ENCODE peak calls at places on chromosomes 7 and 10, in ten cellular contexts. O, M, Y, Q, R, Z, L, X, D and H are unnamed samples.

GRCh38 chr7:111895049-111895448 is 311.1 kb downstream of the DOCK4 start:
- DNase-seq in R (no peak), L (no peak), X (no peak), D (no peak), Q (no peak), O (no peak), Z (no peak), Y (no peak), M (no peak), H (no peak)

GRCh38 chr10:35640474-35640873 is 1.6 kb downstream of the FZD8 start:
- DNase-seq in R (peak), Q (no peak), D (peak), O (no peak), Y (peak), X (peak), Z (peak), L (peak), M (peak), H (no peak)

GRCh38 chr7:151804756-151805503 is 72.0 kb downstream of the PRKAG2 start:
- DNase-seq in Q (no peak), L (no peak), M (no peak), Z (no peak), R (no peak), X (no peak), O (no peak), D (no peak), Y (no peak), H (no peak)

GRCh38 chr7:3300221-3300650 is 816 bp upstream of the SDK1 start:
- DNase-seq in X (peak), Q (no peak), D (no peak), Y (no peak), O (no peak), Z (no peak), L (peak), R (peak), M (peak), H (no peak)

GRCh38 chr10:58028597-58029366 is 238.9 kb downstream of the IPMK start:
- DNase-seq in R (peak), D (peak), Z (no peak), O (no peak), L (no peak), Y (no peak), X (no peak), M (no peak), Q (no peak), H (no peak)

GRCh38 chr10:35940067-35940989 is 298.2 kb upstream of the FZD8 start:
- DNase-seq in R (no peak), Y (no peak), O (no peak), X (no peak), D (peak), L (peak), M (peak), Q (no peak), Z (no peak), H (no peak)

GRCh38 chr7:157003445-157004049 is 6.9 kb downstream of the MNX1 start:
- DNase-seq in Q (no peak), M (no peak), O (no peak), D (no peak), R (no peak), L (no peak), Y (no peak), Z (no peak), X (no peak), H (no peak)

GRCh38 chr7:50981743-50982142 is 199.0 kb upstream of the GRB10 start:
- DNase-seq in Z (no peak), Y (no peak), R (peak), D (no peak), X (no peak), Q (no peak), L (no peak), M (no peak), O (no peak), H (no peak)

GRCh38 chr7:10874666-10875065 is 99.0 kb upstream of the PHF14 start:
- DNase-seq in O (no peak), X (no peak), M (no peak), Q (no peak), L (no peak), R (no peak), D (no peak), Y (no peak), Z (no peak), H (no peak)

GRCh38 chr10:132489053-132489703 is 48.4 kb upstream of the INPP5A start:
- DNase-seq in X (peak), R (peak), L (no peak), M (no peak), O (no peak), Z (no peak), Y (no peak), D (peak), Q (no peak), H (no peak)

GRCh38 chr7:82325416-82325815 is 118.2 kb downstream of the CACNA2D1 start:
- DNase-seq in Q (no peak), M (no peak), Y (no peak), L (no peak), R (no peak), Z (no peak), D (peak), X (no peak), O (no peak), H (no peak)

GRCh38 chr7:36286241-36286640 is 103.4 kb upstream of the ANLN start:
- DNase-seq in R (no peak), Y (no peak), O (peak), D (no peak), Q (peak), M (no peak), X (no peak), Z (no peak), L (no peak), H (peak)

GRCh38 chr7:34463830-34464229 is 194.2 kb upstream of the NPSR1 start:
- DNase-seq in Q (no peak), D (no peak), O (no peak), X (peak), L (no peak), M (no peak), Z (no peak), R (peak), Y (no peak), H (no peak)

GRCh38 chr10:34041871-34042270 is 707.4 kb upstream of the NRP1 start:
- DNase-seq in R (no peak), Y (no peak), L (no peak), X (no peak), D (no peak), M (no peak), Z (no peak), O (no peak), Q (no peak), H (no peak)

GRCh38 chr10:46787321-46787615 is 124.0 kb upstream of the PTPN20 start:
- DNase-seq in D (peak), Z (no peak), Q (no peak), R (no peak), O (no peak), L (no peak), X (peak), Y (no peak), M (peak), H (peak)